ENCODE peak calls at places on chromosome 13, in four cellular contexts. One of them, this sample, is unnamed.

GRCh38 chr13:82323101-82323500 is 1559.2 kb downstream of the SLITRK1 start:
- DNase-seq in pancreas: no peak
- DNase-seq in breast epithelium: no peak
- DNase-seq in CD4-positive, alpha-beta memory T cell: no peak
- DNase-seq in this sample: no peak

GRCh38 chr13:78168981-78169380 is 250.3 kb upstream of the EDNRB start:
- DNase-seq in CD4-positive, alpha-beta memory T cell: no peak
- DNase-seq in breast epithelium: no peak
- DNase-seq in pancreas: no peak
- DNase-seq in this sample: peak; percentile 1

GRCh38 chr13:46633416-46633815 is 80.4 kb downstream of the LRCH1 start:
- DNase-seq in pancreas: no peak
- DNase-seq in CD4-positive, alpha-beta memory T cell: no peak
- DNase-seq in breast epithelium: no peak
- DNase-seq in this sample: no peak

GRCh38 chr13:92838786-92839185 is 387.8 kb upstream of the GPC6 start:
- DNase-seq in breast epithelium: no peak
- DNase-seq in pancreas: no peak
- DNase-seq in CD4-positive, alpha-beta memory T cell: no peak
- DNase-seq in this sample: no peak

GRCh38 chr13:106104281-106104901 is 431.1 kb downstream of the EFNB2 start:
- DNase-seq in breast epithelium: no peak
- DNase-seq in CD4-positive, alpha-beta memory T cell: no peak
- DNase-seq in pancreas: no peak
- DNase-seq in this sample: no peak

GRCh38 chr13:44692173-44692713 is 116.1 kb upstream of the TSC22D1 start:
- DNase-seq in pancreas: no peak
- DNase-seq in CD4-positive, alpha-beta memory T cell: no peak
- DNase-seq in breast epithelium: no peak
- DNase-seq in this sample: no peak

GRCh38 chr13:23477096-23477495 is 43.6 kb upstream of the SACS start:
- DNase-seq in pancreas: no peak
- DNase-seq in CD4-positive, alpha-beta memory T cell: no peak
- DNase-seq in breast epithelium: no peak
- DNase-seq in this sample: no peak

GRCh38 chr13:76965759-76966421 is 17.6 kb downstream of the ACOD1 start:
- DNase-seq in breast epithelium: no peak
- DNase-seq in pancreas: no peak
- DNase-seq in CD4-positive, alpha-beta memory T cell: no peak
- DNase-seq in this sample: no peak

GRCh38 chr13:44064376-44064775 is 184.7 kb downstream of the LACC1 start:
- DNase-seq in pancreas: no peak
- DNase-seq in CD4-positive, alpha-beta memory T cell: no peak
- DNase-seq in breast epithelium: no peak
- DNase-seq in this sample: no peak

GRCh38 chr13:106507560-106508274 is 27.7 kb downstream of the EFNB2 start:
- DNase-seq in CD4-positive, alpha-beta memory T cell: no peak
- DNase-seq in breast epithelium: no peak
- DNase-seq in pancreas: no peak
- DNase-seq in this sample: no peak

GRCh38 chr13:62209539-62209938 is 793.9 kb upstream of the PCDH20 start:
- DNase-seq in breast epithelium: no peak
- DNase-seq in pancreas: no peak
- DNase-seq in CD4-positive, alpha-beta memory T cell: no peak
- DNase-seq in this sample: peak; percentile 94

GRCh38 chr13:102873653-102874052 is 27.8 kb downstream of the ERCC5 start:
- DNase-seq in CD4-positive, alpha-beta memory T cell: no peak
- DNase-seq in pancreas: no peak
- DNase-seq in breast epithelium: no peak
- DNase-seq in this sample: no peak

GRCh38 chr13:51380269-51380668 is 40.8 kb downstream of the SERPINE3 start:
- DNase-seq in breast epithelium: no peak
- DNase-seq in CD4-positive, alpha-beta memory T cell: no peak
- DNase-seq in pancreas: no peak
- DNase-seq in this sample: no peak

GRCh38 chr13:38687246-38688229 is 661 bp downstream of the FREM2 start:
- DNase-seq in CD4-positive, alpha-beta memory T cell: no peak
- DNase-seq in breast epithelium: no peak
- DNase-seq in pancreas: peak; percentile 85
- DNase-seq in this sample: no peak

GRCh38 chr13:36858285-36858684 is 39.3 kb downstream of the RFXAP start:
- DNase-seq in CD4-positive, alpha-beta memory T cell: no peak
- DNase-seq in pancreas: no peak
- DNase-seq in breast epithelium: no peak
- DNase-seq in this sample: peak; percentile 82

GRCh38 chr13:113970810-113971470 is 2.9 kb downstream of the C13orf46 start:
- DNase-seq in CD4-positive, alpha-beta memory T cell: no peak
- DNase-seq in breast epithelium: peak; percentile 81
- DNase-seq in pancreas: peak; percentile 94
- DNase-seq in this sample: no peak

GRCh38 chr13:94558721-94559120 is 37.2 kb downstream of the TGDS start:
- DNase-seq in pancreas: no peak
- DNase-seq in breast epithelium: no peak
- DNase-seq in CD4-positive, alpha-beta memory T cell: peak; percentile 29
- DNase-seq in this sample: no peak

GRCh38 chr13:112881656-112882554 is 87.1 kb upstream of the MCF2L start:
- DNase-seq in pancreas: peak; percentile 62
- DNase-seq in breast epithelium: no peak
- DNase-seq in CD4-positive, alpha-beta memory T cell: no peak
- DNase-seq in this sample: no peak

GRCh38 chr13:50531917-50532899 is 311.3 kb downstream of the DLEU7 start:
- DNase-seq in pancreas: no peak
- DNase-seq in CD4-positive, alpha-beta memory T cell: no peak
- DNase-seq in breast epithelium: no peak
- DNase-seq in this sample: peak; percentile 31

GRCh38 chr13:27960362-27961226 is 8.5 kb downstream of the CDX2 start:
- DNase-seq in breast epithelium: peak; percentile 76
- DNase-seq in CD4-positive, alpha-beta memory T cell: no peak
- DNase-seq in pancreas: peak; percentile 91
- DNase-seq in this sample: no peak

GRCh38 chr13:43528992-43529391 is 257.8 kb downstream of the ENOX1 start:
- DNase-seq in pancreas: no peak
- DNase-seq in breast epithelium: no peak
- DNase-seq in CD4-positive, alpha-beta memory T cell: no peak
- DNase-seq in this sample: no peak

GRCh38 chr13:89816404-89816803 is 1531.1 kb upstream of the MIR17HG start:
- DNase-seq in breast epithelium: no peak
- DNase-seq in pancreas: no peak
- DNase-seq in CD4-positive, alpha-beta memory T cell: no peak
- DNase-seq in this sample: no peak

GRCh38 chr13:86591862-86592261 is 792.6 kb upstream of the SLITRK6 start:
- DNase-seq in breast epithelium: no peak
- DNase-seq in CD4-positive, alpha-beta memory T cell: no peak
- DNase-seq in pancreas: no peak
- DNase-seq in this sample: no peak

GRCh38 chr13:30711375-30711774 is 24.0 kb upstream of the ALOX5AP start:
- DNase-seq in CD4-positive, alpha-beta memory T cell: no peak
- DNase-seq in pancreas: no peak
- DNase-seq in breast epithelium: no peak
- DNase-seq in this sample: no peak

GRCh38 chr13:99355267-99356215 is 48.3 kb upstream of the GPR183 start:
- DNase-seq in pancreas: no peak
- DNase-seq in breast epithelium: no peak
- DNase-seq in CD4-positive, alpha-beta memory T cell: no peak
- DNase-seq in this sample: no peak

GRCh38 chr13:99354371-99354951 is 47.3 kb upstream of the GPR183 start:
- DNase-seq in breast epithelium: no peak
- DNase-seq in pancreas: no peak
- DNase-seq in CD4-positive, alpha-beta memory T cell: no peak
- DNase-seq in this sample: no peak

GRCh38 chr13:99351772-99352171 is 44.6 kb upstream of the GPR183 start:
- DNase-seq in breast epithelium: no peak
- DNase-seq in CD4-positive, alpha-beta memory T cell: peak; percentile 80
- DNase-seq in pancreas: no peak
- DNase-seq in this sample: no peak

GRCh38 chr13:99352351-99353271 is 45.4 kb upstream of the GPR183 start:
- DNase-seq in pancreas: no peak
- DNase-seq in breast epithelium: no peak
- DNase-seq in CD4-positive, alpha-beta memory T cell: peak; percentile 61
- DNase-seq in this sample: no peak

GRCh38 chr13:99353836-99354235 is 46.6 kb upstream of the GPR183 start:
- DNase-seq in breast epithelium: no peak
- DNase-seq in CD4-positive, alpha-beta memory T cell: no peak
- DNase-seq in pancreas: no peak
- DNase-seq in this sample: no peak
- H3K27ac ChIP-seq in breast epithelium: peak overlapping the region; percentile 81
- H3K27ac ChIP-seq in CD4-positive, alpha-beta memory T cell: peak overlapping the region; percentile 94
- H3K27ac ChIP-seq in pancreas: no peak overlapping the region
- H3K27ac ChIP-seq in this sample: no peak overlapping the region

GRCh38 chr13:41782086-41782485 is 178.8 kb downstream of the VWA8 start:
- DNase-seq in pancreas: no peak
- DNase-seq in breast epithelium: no peak
- DNase-seq in CD4-positive, alpha-beta memory T cell: no peak
- DNase-seq in this sample: no peak
- H3K27ac ChIP-seq in pancreas: no peak overlapping the region
- H3K27ac ChIP-seq in breast epithelium: no peak overlapping the region
- H3K27ac ChIP-seq in CD4-positive, alpha-beta memory T cell: no peak overlapping the region
- H3K27ac ChIP-seq in this sample: no peak overlapping the region

DNA sequence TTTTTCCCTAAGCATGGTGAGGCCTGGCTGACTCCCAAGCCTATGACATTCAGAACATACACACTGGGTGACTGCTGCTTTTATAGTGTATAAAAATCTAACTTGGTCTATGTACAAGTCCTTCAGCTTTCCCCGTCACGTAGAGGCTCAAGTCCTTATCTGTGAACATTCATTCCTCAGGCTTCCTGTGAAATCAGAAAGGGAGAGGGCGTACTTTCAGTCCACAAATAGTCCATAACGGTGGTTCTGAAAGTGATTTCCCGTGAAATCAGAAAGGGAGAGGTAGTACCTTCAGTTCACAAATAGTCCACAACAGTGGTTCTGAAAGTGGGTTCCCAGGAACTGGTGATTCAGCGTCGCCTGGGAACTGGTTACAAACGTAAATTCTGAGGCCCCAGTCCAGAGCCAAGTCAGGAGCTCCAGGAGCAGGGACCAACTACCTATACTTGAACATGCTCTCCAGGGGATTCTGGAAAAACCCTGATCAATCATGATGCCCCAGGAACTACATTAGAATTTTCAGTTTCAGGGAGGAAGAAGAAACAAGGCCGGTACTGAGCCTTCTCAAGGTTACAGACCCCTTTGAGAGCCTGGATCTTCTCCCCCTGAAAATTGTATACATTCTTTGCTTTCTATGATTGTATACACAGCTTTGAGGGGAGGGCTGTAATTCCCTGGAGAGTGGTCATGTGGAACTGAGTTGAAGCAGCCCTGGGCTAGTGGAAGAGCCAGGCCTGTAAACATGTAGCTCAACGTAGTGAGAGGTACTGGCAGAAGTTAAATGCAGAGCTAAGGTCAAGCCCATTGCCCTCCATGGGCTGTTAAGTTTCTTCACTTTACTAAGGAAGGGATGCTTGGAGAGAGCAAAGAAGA is 17.3 kb downstream of the DOCK9 start:
- DNase-seq in CD4-positive, alpha-beta memory T cell: no peak
- DNase-seq in breast epithelium: no peak
- DNase-seq in pancreas: no peak
- DNase-seq in this sample: no peak
- H3K27ac ChIP-seq in CD4-positive, alpha-beta memory T cell: no peak overlapping the region
- H3K27ac ChIP-seq in breast epithelium: peak overlapping the region; percentile 23
- H3K27ac ChIP-seq in pancreas: no peak overlapping the region
- H3K27ac ChIP-seq in this sample: no peak overlapping the region

GRCh38 chr13:20441066-20441465 is 84.6 kb downstream of the CRYL1 start:
- DNase-seq in CD4-positive, alpha-beta memory T cell: no peak
- DNase-seq in pancreas: no peak
- DNase-seq in breast epithelium: no peak
- DNase-seq in this sample: no peak
- H3K27ac ChIP-seq in CD4-positive, alpha-beta memory T cell: no peak overlapping the region
- H3K27ac ChIP-seq in pancreas: no peak overlapping the region
- H3K27ac ChIP-seq in breast epithelium: no peak overlapping the region
- H3K27ac ChIP-seq in this sample: no peak overlapping the region

GRCh38 chr13:33925563-33925962 is 107.6 kb downstream of the RFC3 start:
- DNase-seq in CD4-positive, alpha-beta memory T cell: no peak
- DNase-seq in pancreas: no peak
- DNase-seq in breast epithelium: no peak
- DNase-seq in this sample: no peak

GRCh38 chr13:33931397-33931987 is 113.5 kb downstream of the RFC3 start:
- DNase-seq in pancreas: no peak
- DNase-seq in CD4-positive, alpha-beta memory T cell: no peak
- DNase-seq in breast epithelium: no peak
- DNase-seq in this sample: peak; percentile 73

GRCh38 chr13:33932765-33933406 is 114.9 kb downstream of the RFC3 start:
- DNase-seq in CD4-positive, alpha-beta memory T cell: no peak
- DNase-seq in pancreas: no peak
- DNase-seq in breast epithelium: no peak
- DNase-seq in this sample: no peak

GRCh38 chr13:33927315-33927714 is 109.4 kb downstream of the RFC3 start:
- DNase-seq in CD4-positive, alpha-beta memory T cell: no peak
- DNase-seq in pancreas: no peak
- DNase-seq in breast epithelium: no peak
- DNase-seq in this sample: no peak
- H3K27ac ChIP-seq in CD4-positive, alpha-beta memory T cell: no peak overlapping the region
- H3K27ac ChIP-seq in pancreas: no peak overlapping the region
- H3K27ac ChIP-seq in breast epithelium: no peak overlapping the region
- H3K27ac ChIP-seq in this sample: no peak overlapping the region

DNA sequence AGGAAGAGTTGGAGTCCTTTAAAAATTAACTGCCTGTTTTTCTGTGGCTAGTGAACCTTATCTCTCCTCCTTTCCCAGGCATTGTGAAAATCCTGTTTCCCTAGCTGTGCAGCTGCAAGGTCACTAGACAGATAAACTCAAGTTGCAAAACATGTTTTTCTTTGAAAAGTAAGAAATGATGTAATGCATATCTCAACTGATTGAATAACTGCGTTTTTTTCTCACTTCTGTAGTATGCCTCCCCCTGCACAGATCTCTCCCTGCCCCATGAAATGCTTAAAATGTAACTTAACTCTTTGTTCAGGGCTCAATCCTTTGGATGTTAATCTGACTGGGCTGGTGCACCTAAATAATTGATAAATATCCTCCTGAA is 27.7 kb upstream of the CYSLTR2 start:
- DNase-seq in pancreas: no peak
- DNase-seq in breast epithelium: no peak
- DNase-seq in CD4-positive, alpha-beta memory T cell: no peak
- DNase-seq in this sample: no peak
- H3K27ac ChIP-seq in pancreas: peak overlapping the region; percentile 87
- H3K27ac ChIP-seq in breast epithelium: peak overlapping the region; percentile 22
- H3K27ac ChIP-seq in CD4-positive, alpha-beta memory T cell: no peak overlapping the region
- H3K27ac ChIP-seq in this sample: no peak overlapping the region

This sample was measured in OCI-LY7.